ENCODE peak calls at places on chromosomes 3 and 15, in four cellular contexts. N, M, O and H are unnamed samples.

GRCh38 chr3:172524611-172525010 is 1.4 kb upstream of the TNFSF10 start:
- DNase-seq in O (no peak), N (no peak), M (peak), H (no peak)

GRCh38 chr3:37967252-37967881 is 23.2 kb upstream of the VILL start:
- DNase-seq in M (peak), N (peak), O (no peak), H (peak)

GRCh38 chr3:109851854-109852253 is 514.5 kb upstream of the DPPA4 start:
- DNase-seq in O (no peak), M (no peak), N (no peak), H (no peak)

GRCh38 chr3:50194128-50194902 is 2.9 kb downstream of the GNAT1 start:
- DNase-seq in N (peak), O (no peak), M (peak), H (peak)

GRCh38 chr15:48653216-48653615 is 7.7 kb upstream of the FBN1 start:
- DNase-seq in O (no peak), M (no peak), N (no peak), H (no peak)

GRCh38 chr3:42772670-42773408 is at the start of gene CCDC13:
- DNase-seq in N (peak), M (peak), O (peak), H (peak)

GRCh38 chr3:151168269-151169094 is 34.5 kb downstream of the GPR171 start:
- DNase-seq in O (no peak), N (peak), M (peak), H (peak)

GRCh38 chr3:53354945-53355498 is 7.7 kb upstream of the DCP1A start:
- DNase-seq in N (no peak), M (peak), O (no peak), H (peak)

GRCh38 chr3:14266361-14266760 is 87.7 kb downstream of the LSM3 start:
- DNase-seq in O (no peak), N (no peak), M (peak), H (no peak)

GRCh38 chr3:194322701-194323174 is 28.4 kb downstream of the CPN2 start:
- DNase-seq in N (no peak), M (peak), O (peak), H (peak)

GRCh38 chr3:27719306-27720003 is 2.7 kb downstream of the EOMES start:
- DNase-seq in M (no peak), N (no peak), O (no peak), H (no peak)

GRCh38 chr3:27721717-27722564 is at the start of gene EOMES:
- DNase-seq in O (no peak), N (peak), M (peak), H (peak)

GRCh38 chr3:27722957-27723802 is 1.1 kb upstream of the EOMES start:
- DNase-seq in O (no peak), N (no peak), M (no peak), H (no peak)

GRCh38 chr3:27720029-27720518 is 2.0 kb downstream of the EOMES start:
- DNase-seq in O (no peak), N (no peak), M (no peak), H (no peak)

DNA sequence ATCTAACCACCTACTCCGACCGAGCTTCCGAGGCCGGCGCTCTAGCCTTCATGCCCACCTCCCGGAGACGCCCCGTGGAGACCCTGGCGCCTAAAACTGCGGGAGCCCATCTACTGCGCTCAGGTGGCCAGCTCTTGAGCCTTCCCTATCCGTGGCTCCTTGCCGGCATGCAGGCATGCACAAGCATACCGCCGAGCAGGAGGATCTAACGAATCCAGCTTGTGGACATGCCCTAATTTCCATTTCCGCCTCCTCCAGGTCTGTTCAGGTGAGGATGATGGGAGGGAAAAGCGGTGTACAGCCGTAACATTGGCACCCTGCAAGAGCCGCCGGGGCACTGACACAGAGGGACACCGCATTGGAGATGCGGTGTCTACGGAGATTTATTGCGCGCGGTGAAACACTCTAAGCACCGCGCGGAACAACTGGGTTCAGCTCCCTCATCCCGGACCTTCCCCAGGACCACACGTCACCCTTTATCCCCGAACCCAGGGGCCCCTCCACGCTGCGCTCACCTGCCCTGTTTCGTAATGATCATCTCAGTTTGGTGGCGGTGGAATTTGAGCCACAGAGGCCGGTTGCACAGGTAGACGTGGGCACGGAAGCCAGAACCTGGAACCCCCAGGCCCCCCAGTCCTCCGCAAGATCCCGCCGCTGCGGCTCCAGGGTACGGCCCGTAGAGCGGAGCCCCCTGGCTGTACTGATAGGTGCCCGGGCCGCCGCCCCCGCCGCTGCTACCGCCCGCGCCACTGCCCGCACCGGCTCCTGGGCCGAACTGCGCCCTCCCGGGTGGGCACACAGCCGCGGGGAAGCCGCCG is 1.0 kb downstream of the EOMES start:
- DNase-seq in M (no peak), O (no peak), N (no peak), H (no peak)
- TF ChIP-seq CTCF in M (no peak), O (no peak), N (peak), H (peak)

DNA sequence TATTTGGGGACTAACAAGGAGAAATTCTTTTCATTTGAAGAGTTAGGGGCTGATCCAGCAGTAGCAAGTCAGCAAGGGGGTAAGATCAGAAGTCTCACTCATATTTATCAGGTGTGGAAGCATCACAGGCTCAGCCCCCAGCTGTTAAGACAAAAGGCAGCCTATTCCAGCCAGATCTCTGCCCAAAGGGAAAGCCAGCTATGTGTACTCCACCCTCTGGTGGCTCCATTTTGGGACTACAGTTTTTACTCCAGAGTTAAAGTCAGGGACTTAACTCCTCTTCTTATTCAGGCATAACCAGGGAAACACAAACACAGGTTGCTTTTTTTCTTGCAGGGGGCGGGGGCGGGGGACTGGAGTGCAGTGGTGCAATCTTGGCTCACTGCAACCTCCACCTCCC is 19.2 kb downstream of the UBP1 start:
- DNase-seq in O (no peak), M (no peak), N (no peak), H (no peak)
- TF ChIP-seq CTCF in O (no peak), M (no peak), N (no peak), H (no peak)

GRCh38 chr15:29566914-29567313 is 255.4 kb downstream of the TJP1 start:
- DNase-seq in N (no peak), O (peak), M (no peak), H (no peak)
- TF ChIP-seq CTCF in N (no peak), O (peak), M (no peak), H (no peak)

DNA sequence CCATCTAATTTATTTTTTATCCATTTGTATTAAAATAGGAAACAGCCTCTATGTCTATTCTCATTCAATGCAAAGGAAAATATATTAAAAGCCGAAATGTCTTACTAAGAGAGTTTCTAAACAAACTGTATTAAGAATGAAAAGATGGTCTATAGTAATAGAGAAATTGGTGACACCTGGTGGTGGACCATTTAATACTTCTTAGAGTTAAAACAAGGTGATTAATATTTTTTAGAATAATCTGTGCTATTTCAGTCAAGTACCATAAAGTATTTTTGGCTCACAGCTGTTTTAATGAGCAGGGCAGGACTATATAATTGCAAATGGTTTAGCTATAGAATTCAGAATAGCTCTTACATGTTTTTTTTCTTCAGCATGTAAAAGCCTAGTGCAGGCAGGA is 55.7 kb downstream of the SYNPR start:
- DNase-seq in N (no peak), M (peak), O (no peak), H (no peak)
- TF ChIP-seq CTCF in N (no peak), M (peak), O (peak), H (no peak)

GRCh38 chr3:196569003-196569516 is 600 bp downstream of the FBXO45 start:
- DNase-seq in M (peak), O (peak), N (peak), H (peak)
- TF ChIP-seq CTCF in M (no peak), O (no peak), N (no peak), H (no peak)

GRCh38 chr15:35545316-35545824 is 595 bp downstream of the DPH6 start:
- DNase-seq in M (peak), O (peak), N (peak), H (peak)

GRCh38 chr15:35540885-35541284 is 5.1 kb downstream of the DPH6 start:
- DNase-seq in M (peak), O (no peak), N (no peak), H (no peak)

GRCh38 chr15:35545825-35546580 is at the start of gene DPH6:
- DNase-seq in O (peak), N (peak), M (peak), H (peak)

GRCh38 chr15:35540031-35540430 is 5.9 kb downstream of the DPH6 start:
- DNase-seq in M (no peak), N (no peak), O (no peak), H (no peak)
- TF ChIP-seq CTCF in M (no peak), N (no peak), O (no peak), H (no peak)

GRCh38 chr15:45180201-45180600 is 7.6 kb downstream of the SHF start:
- DNase-seq in M (no peak), O (peak), N (no peak), H (peak)

GRCh38 chr15:45180648-45181436 is 6.9 kb downstream of the SHF start:
- DNase-seq in O (no peak), N (no peak), M (no peak), H (no peak)

GRCh38 chr15:45181491-45182285 is 6.1 kb downstream of the SHF start:
- DNase-seq in N (peak), M (no peak), O (no peak), H (no peak)

GRCh38 chr15:45177285-45177684 is 10.5 kb downstream of the SHF start:
- DNase-seq in M (no peak), N (no peak), O (no peak), H (no peak)

GRCh38 chr15:45179221-45179985 is 8.4 kb downstream of the SHF start:
- DNase-seq in N (peak), O (no peak), M (no peak), H (peak)
- TF ChIP-seq CTCF in N (peak), O (no peak), M (peak), H (peak)

DNA sequence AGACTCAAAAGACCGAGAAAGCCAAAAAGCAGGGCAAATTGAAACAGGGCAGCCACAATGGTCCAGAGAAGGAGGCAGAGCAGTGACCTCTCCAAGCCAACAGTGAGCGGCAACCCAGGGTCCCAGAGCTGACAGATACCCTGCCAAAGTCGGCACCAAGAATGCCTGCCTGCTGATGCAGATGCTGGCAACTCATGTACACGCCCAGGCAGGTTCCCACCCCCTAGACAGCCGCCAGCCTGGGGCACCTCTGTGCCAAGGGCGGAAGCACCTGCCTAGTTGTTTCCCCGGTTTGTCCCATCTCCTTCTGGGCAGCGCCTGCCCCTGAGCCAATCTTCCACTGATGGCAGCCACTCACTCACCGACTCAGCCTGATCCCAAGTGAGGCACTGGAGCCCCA is 22.1 kb downstream of the KLHL25 start:
- DNase-seq in N (no peak), M (no peak), O (no peak), H (no peak)
- TF ChIP-seq CTCF in N (no peak), M (no peak), O (no peak), H (no peak)